ENCODE peak calls at places on chromosomes 11 and 22, in seven cellular contexts. T is GM04503; W is M059J; M is kidney; N is stimulated activated CD4-positive, alpha-beta T cell treated with anti-CD3 and anti-CD28 coated beads, Interleukin-15, amount 100 ng/mL, for 1 hour; B is omental fat pad; E is NCI-H1417. I is an unnamed sample.

GRCh38 chr22:36197065-36197440 is 4.6 kb downstream of the APOL4 start:
- DNase-seq in T (no peak), W (peak), M (no peak), N (no peak), B (no peak), E (peak), I (no peak)

GRCh38 chr11:17129003-17129402 is 51.5 kb upstream of the RPS13 start:
- DNase-seq in T (no peak), W (peak), M (no peak), N (no peak), B (no peak), E (no peak), I (no peak)

GRCh38 chr11:67409261-67409666 is 5.4 kb downstream of the TBC1D10C start:
- DNase-seq in T (no peak), W (no peak), M (peak), N (peak), B (no peak), E (no peak), I (no peak)

GRCh38 chr11:56700242-56700918 is 1.5 kb downstream of the OR9G1 start:
- DNase-seq in T (no peak), W (no peak), M (no peak), N (no peak), B (no peak), E (no peak), I (no peak)

GRCh38 chr11:36222755-36223635 is 66.2 kb downstream of the COMMD9 start:
- DNase-seq in T (no peak), W (peak), M (no peak), N (no peak), B (no peak), E (peak), I (no peak)

GRCh38 chr22:46002757-46003270 is 25.9 kb upstream of the WNT7B start:
- DNase-seq in T (peak), W (peak), M (peak), N (no peak), B (no peak), E (no peak), I (no peak)

GRCh38 chr22:26436903-26437515 is 7.9 kb downstream of the ASPHD2 start:
- DNase-seq in T (no peak), W (no peak), M (no peak), N (no peak), B (no peak), E (no peak), I (no peak)

GRCh38 chr22:17586831-17587440 is 23.6 kb downstream of the SLC25A18 start:
- DNase-seq in T (no peak), W (no peak), M (no peak), N (no peak), B (no peak), E (no peak), I (no peak)

GRCh38 chr22:19149047-19149883 is 827 bp downstream of the GSC2 start:
- DNase-seq in T (no peak), W (no peak), M (no peak), N (no peak), B (no peak), E (peak), I (no peak)

GRCh38 chr11:107719062-107719461 is 7.2 kb upstream of the SLN start:
- DNase-seq in T (no peak), W (no peak), M (no peak), N (no peak), B (no peak), E (peak), I (no peak)

GRCh38 chr11:47325271-47326041 is 27.0 kb downstream of the MYBPC3 start:
- DNase-seq in T (no peak), W (no peak), M (no peak), N (no peak), B (no peak), E (no peak), I (no peak)

GRCh38 chr11:114059278-114059983 is at the start of gene ZBTB16:
- DNase-seq in T (no peak), W (no peak), M (peak), N (peak), B (no peak), E (peak), I (peak)

GRCh38 chr11:130775306-130776043 is 140.8 kb downstream of the SNX19 start:
- DNase-seq in T (no peak), W (peak), M (no peak), N (no peak), B (no peak), E (no peak), I (no peak)

GRCh38 chr11:63012450-63013238 is 3.0 kb downstream of the SLC22A8 start:
- DNase-seq in T (no peak), W (no peak), M (no peak), N (no peak), B (no peak), E (no peak), I (no peak)

GRCh38 chr11:45857834-45858492 is 10.7 kb downstream of the CRY2 start:
- DNase-seq in T (peak), W (peak), M (peak), N (no peak), B (peak), E (peak), I (no peak)

I was measured in NCI-H748 treated with DMSO at 0.1 percent for 48 hours.